ENCODE peak calls at places on chromosome 1, in seven cellular contexts. E, Z, X, K, J, N and U are unnamed samples.

GRCh38 chr1:42214447-42214871 is 49.9 kb upstream of the GUCA2A start:
- DNase-seq in E (no peak), Z (peak), X (no peak), K (peak), J (peak), N (peak), U (peak)

GRCh38 chr1:152968248-152968647 is 2.2 kb upstream of the SPRR4 start:
- DNase-seq in E (no peak), Z (no peak), X (no peak), K (no peak), J (no peak), N (no peak), U (no peak)

GRCh38 chr1:52552236-52552504 is 722 bp downstream of the TUT4 start:
- DNase-seq in E (peak), Z (peak), X (no peak), K (peak), J (peak), N (peak), U (peak)

GRCh38 chr1:76293831-76294230 is 219.3 kb downstream of the ST6GALNAC3 start:
- DNase-seq in E (no peak), Z (no peak), X (no peak), K (no peak), J (no peak), N (no peak), U (no peak)

GRCh38 chr1:46409063-46409372 is 14.9 kb downstream of the FAAH start:
- DNase-seq in E (no peak), Z (no peak), X (no peak), K (no peak), J (no peak), N (no peak), U (no peak)

GRCh38 chr1:230105754-230106625 is 39.0 kb downstream of the GALNT2 start:
- DNase-seq in E (peak), Z (no peak), X (no peak), K (no peak), J (peak), N (no peak), U (peak)

GRCh38 chr1:212291505-212292134 is 6.4 kb downstream of the PPP2R5A start:
- DNase-seq in E (no peak), Z (no peak), X (no peak), K (no peak), J (peak), N (peak), U (peak)

GRCh38 chr1:222385973-222386372 is 161.9 kb downstream of the HHIPL2 start:
- DNase-seq in E (no peak), Z (no peak), X (no peak), K (no peak), J (no peak), N (no peak), U (no peak)

GRCh38 chr1:1402081-1402900 is 3.2 kb upstream of the CCNL2 start:
- DNase-seq in E (peak), Z (no peak), X (no peak), K (peak), J (peak), N (peak), U (peak)